ENCODE peak calls at places on chromosomes 12 and 14, in four cellular contexts. G is CD8-positive, alpha-beta T cell; T is astrocyte of the spinal cord; R is fibroblast of pulmonary artery. P is an unnamed sample.

GRCh38 chr14:49999216-49999761 is 106.4 kb downstream of the ARF6 start:
- DNase-seq in G (peak; percentile 80), T (peak; percentile 89), R (peak; percentile 71), P (peak; percentile 70)

GRCh38 chr12:49471557-49471956 is 67.3 kb upstream of the KCNH3 start:
- DNase-seq in G (no peak), T (no peak), R (no peak), P (no peak)

GRCh38 chr14:91149462-91149861 is 35.6 kb downstream of the DGLUCY start:
- DNase-seq in G (no peak), T (peak; percentile 99), R (peak; percentile 98), P (peak; percentile 99)

GRCh38 chr12:2281446-2281845 is 228.7 kb downstream of the CACNA1C start:
- DNase-seq in G (no peak), T (no peak), R (no peak), P (no peak)

GRCh38 chr12:88291498-88292131 is 149.5 kb downstream of the TMTC3 start:
- DNase-seq in G (no peak), T (no peak), R (no peak), P (no peak)

GRCh38 chr12:132284071-132284492 is 45.3 kb downstream of the GALNT9 start:
- DNase-seq in G (no peak), T (no peak), R (peak; percentile 66), P (no peak)

GRCh38 chr12:101792046-101792931 is 38.5 kb downstream of the GNPTAB start:
- DNase-seq in G (no peak), T (no peak), R (no peak), P (no peak)

GRCh38 chr12:54206807-54207206 is 18.0 kb upstream of the SMUG1 start:
- DNase-seq in G (no peak), T (no peak), R (no peak), P (no peak)

GRCh38 chr12:48978741-48979601 is 849 bp downstream of the WNT1 start:
- DNase-seq in G (no peak), T (no peak), R (no peak), P (no peak)

DNA sequence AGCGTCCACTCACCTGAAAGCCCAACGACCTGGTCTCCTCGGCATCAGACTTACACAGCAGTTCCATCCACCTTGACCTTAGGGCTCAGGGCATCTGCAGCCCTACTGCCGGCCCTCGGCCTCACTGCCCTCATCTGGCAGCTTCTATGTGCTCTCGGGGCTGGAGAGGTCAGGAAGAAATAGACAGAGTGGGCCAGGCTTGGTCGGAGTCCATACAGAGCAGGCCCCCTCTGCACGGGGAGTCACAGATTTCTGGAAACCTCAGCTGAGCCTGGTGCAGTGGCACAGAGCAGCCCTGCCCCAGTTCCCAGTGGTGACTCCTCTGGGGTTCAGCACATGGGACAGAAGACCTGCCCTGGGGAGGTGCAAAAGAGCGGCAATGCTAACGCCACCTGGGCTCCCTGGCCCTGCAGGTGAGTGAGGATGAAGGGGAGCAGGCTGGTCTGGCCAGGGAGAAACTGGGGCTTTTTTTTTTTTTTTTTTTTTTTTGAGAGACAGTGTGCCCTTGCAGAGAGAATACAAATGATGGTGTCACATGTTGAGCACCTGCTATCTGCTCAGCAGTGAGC is 190.1 kb upstream of the PRMT8 start:
- DNase-seq in G (no peak), T (no peak), R (no peak), P (no peak)
- TF ChIP-seq CTCF in G (no peak), T (no peak), R (no peak), P (no peak)

GRCh38 chr14:70934502-70935134 is 27.4 kb downstream of the PCNX1 start:
- DNase-seq in G (no peak), T (peak; percentile 16), R (peak; percentile 72), P (no peak)

GRCh38 chr14:70934084-70934483 is 26.8 kb downstream of the PCNX1 start:
- DNase-seq in G (no peak), T (no peak), R (peak; percentile 55), P (no peak)

GRCh38 chr14:70926187-70926830 is 19.1 kb downstream of the PCNX1 start:
- DNase-seq in G (no peak), T (no peak), R (no peak), P (no peak)

GRCh38 chr14:70935135-70935534 is 27.9 kb downstream of the PCNX1 start:
- DNase-seq in G (no peak), T (no peak), R (no peak), P (no peak)

GRCh38 chr14:70931008-70931407 is 23.7 kb downstream of the PCNX1 start:
- DNase-seq in G (no peak), T (no peak), R (no peak), P (no peak)
- H3K4me3 ChIP-seq in G (no peak overlapping the region), T (no peak overlapping the region), R (no peak overlapping the region), P (no peak overlapping the region)

GRCh38 chr12:64173456-64173855 is 48.6 kb downstream of the KICS2 start:
- DNase-seq in G (no peak), T (no peak), R (no peak), P (no peak)

GRCh38 chr12:64175254-64175945 is 46.7 kb downstream of the KICS2 start:
- DNase-seq in G (no peak), T (no peak), R (peak; percentile 29), P (no peak)

GRCh38 chr12:64172143-64172970 is 49.7 kb downstream of the KICS2 start:
- DNase-seq in G (no peak), T (no peak), R (no peak), P (no peak)

GRCh38 chr12:64171715-64172114 is 50.4 kb downstream of the KICS2 start:
- DNase-seq in G (no peak), T (peak; percentile 55), R (peak; percentile 35), P (no peak)

GRCh38 chr12:64169999-64170398 is 52.1 kb downstream of the KICS2 start:
- DNase-seq in G (no peak), T (peak; percentile 24), R (no peak), P (no peak)
- TF ChIP-seq CTCF in G (no peak), T (no peak), R (no peak), P (no peak)

DNA sequence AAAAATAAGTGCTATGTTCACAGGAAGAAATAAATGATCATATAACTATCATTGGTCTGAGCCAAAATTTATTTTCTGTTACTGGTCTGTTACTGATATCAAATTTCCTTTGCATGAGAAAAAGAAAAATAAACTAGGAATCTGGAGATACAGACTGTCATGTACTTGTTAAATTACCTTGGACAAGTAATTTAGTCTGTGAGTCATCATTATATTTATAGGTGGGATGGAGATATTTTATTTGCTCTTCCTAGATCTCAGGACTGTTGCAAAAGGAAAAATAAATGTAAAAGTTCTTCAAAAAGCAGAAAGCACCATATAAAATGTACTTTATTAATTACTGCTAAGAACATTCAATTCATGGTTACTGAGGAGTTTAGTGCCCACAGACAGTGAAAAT is 174.4 kb downstream of the PTPRO start:
- DNase-seq in G (no peak), T (no peak), R (no peak), P (no peak)
- H3K4me3 ChIP-seq in G (no peak overlapping the region), T (no peak overlapping the region), R (no peak overlapping the region), P (no peak overlapping the region)

GRCh38 chr12:64392221-64392620 is 1.7 kb upstream of the C12orf56 start:
- DNase-seq in G (no peak), T (peak; percentile 59), R (peak; percentile 74), P (no peak)
- TF ChIP-seq CTCF in G (peak; percentile 28), T (peak; percentile 34), R (peak; percentile 45), P (peak; percentile 15)

DNA sequence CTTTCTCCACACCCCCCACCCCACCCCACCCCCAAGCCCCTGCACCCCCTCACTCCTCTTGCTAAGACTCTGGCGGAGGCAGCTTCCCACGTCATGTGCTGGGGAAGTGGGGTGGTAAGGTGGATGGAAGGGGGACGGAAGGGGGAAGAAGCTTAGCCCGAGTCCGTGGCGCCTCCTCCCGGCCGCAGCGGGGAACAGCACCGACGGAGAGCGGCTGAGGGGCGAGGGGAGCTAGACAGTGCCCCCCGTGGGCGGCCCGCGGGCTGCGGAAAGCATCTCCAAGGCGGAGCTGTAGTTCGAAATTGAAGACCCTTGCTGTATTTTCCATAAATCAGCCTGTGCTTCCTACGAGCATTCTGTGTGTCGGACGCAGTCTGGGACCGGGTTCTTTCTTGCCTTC is 608 bp upstream of the GRIN2B start:
- DNase-seq in G (no peak), T (no peak), R (no peak), P (no peak)
- H3K4me3 ChIP-seq in G (no peak overlapping the region), T (no peak overlapping the region), R (no peak overlapping the region), P (no peak overlapping the region)

DNA sequence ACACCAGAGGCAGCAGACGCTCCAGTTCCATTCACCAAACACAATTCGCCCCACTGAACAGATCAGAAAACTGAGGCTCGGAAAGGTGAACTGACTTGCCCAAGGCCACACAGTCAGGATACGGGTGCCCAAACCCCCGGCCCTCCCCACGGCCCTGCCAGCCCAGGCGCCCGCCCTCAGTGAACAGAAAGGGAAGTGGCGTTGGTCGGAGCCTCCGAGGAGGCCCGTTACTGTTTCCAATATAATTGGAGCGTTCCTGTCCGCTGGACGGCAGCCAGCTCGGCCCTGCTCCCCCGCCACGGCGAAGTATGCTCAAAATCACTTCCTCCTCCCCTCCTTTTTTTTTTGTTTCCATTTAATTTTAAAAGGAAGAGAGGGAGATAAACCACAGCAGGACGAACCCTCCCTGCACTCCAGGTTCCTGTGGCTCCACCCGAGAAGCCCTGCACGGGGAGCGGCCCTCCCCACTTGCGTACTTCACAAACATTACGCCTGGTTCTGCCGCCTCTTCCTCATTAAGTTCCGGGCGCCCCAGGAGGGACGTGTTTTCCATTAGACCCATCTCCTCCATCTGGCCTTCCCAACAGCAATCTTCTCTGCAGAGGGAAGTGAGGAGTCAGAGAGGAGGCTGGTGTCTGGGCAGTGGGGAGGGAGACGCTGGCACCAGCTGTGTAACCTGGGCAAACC is 61.1 kb downstream of the NCOR2 start:
- DNase-seq in G (no peak), T (peak; percentile 86), R (peak; percentile 83), P (peak; percentile 68)
- TF ChIP-seq CTCF in G (no peak), T (no peak), R (peak; percentile 9), P (no peak)